ENCODE peak calls at places on chromosomes 5 and 9, in five cellular contexts. Z is IMR-90, K is H9, C is mesendoderm, B is neuronal stem cell. J is an unnamed sample.

GRCh38 chr5:170631471-170632195 is 127.8 kb downstream of the KCNIP1 start:
- DNase-seq in B (no peak), Z (no peak), C (peak), K (peak), J (peak)

GRCh38 chr5:40490464-40491083 is 189.1 kb upstream of the PTGER4 start:
- DNase-seq in K (no peak), C (no peak), Z (no peak), B (no peak), J (no peak)

GRCh38 chr5:176133877-176134276 is 104.3 kb upstream of the SIMC1 start:
- DNase-seq in Z (no peak), C (no peak), B (no peak), K (no peak), J (no peak)

GRCh38 chr5:100026601-100027000 is 508.6 kb upstream of the FAM174A start:
- DNase-seq in C (no peak), B (no peak), K (no peak), Z (no peak), J (no peak)

GRCh38 chr9:132551556-132551955 is 30.9 kb upstream of the BARHL1 start:
- DNase-seq in Z (no peak), C (no peak), B (no peak), K (no peak), J (no peak)

GRCh38 chr5:136164226-136164625 is 28.7 kb downstream of the SMIM32 start:
- DNase-seq in B (no peak), Z (no peak), K (no peak), C (no peak), J (no peak)

GRCh38 chr5:172102913-172103629 is 85.0 kb downstream of the STK10 start:
- DNase-seq in Z (peak), K (peak), C (peak), B (peak), J (peak)

GRCh38 chr9:74824654-74825053 is 63.1 kb downstream of the TRPM6 start:
- DNase-seq in B (no peak), K (no peak), C (no peak), Z (no peak), J (peak)

GRCh38 chr9:136133191-136133958 is 14.7 kb upstream of the TMEM250 start:
- DNase-seq in Z (no peak), C (peak), B (peak), K (peak), J (peak)

GRCh38 chr5:176438959-176439757 is 9.0 kb upstream of the FAF2 start:
- DNase-seq in C (peak), B (no peak), Z (peak), K (no peak), J (peak)

GRCh38 chr5:6551287-6551954 is 81.4 kb downstream of the NSUN2 start:
- DNase-seq in B (no peak), Z (no peak), C (no peak), K (no peak), J (no peak)

GRCh38 chr9:133090187-133090586 is 28.4 kb downstream of the CEL start:
- DNase-seq in Z (no peak), B (no peak), K (no peak), C (no peak), J (no peak)

GRCh38 chr9:134371731-134372130 is 45.5 kb downstream of the RXRA start:
- DNase-seq in C (no peak), Z (no peak), B (no peak), K (no peak), J (no peak)

GRCh38 chr9:101572316-101572715 is 22.5 kb downstream of the PPP3R2 start:
- DNase-seq in Z (no peak), C (peak), K (no peak), B (no peak), J (no peak)

GRCh38 chr5:91352831-91353695 is 30.1 kb downstream of the ARRDC3 start:
- DNase-seq in Z (no peak), B (peak), K (no peak), C (no peak), J (no peak)

DNA sequence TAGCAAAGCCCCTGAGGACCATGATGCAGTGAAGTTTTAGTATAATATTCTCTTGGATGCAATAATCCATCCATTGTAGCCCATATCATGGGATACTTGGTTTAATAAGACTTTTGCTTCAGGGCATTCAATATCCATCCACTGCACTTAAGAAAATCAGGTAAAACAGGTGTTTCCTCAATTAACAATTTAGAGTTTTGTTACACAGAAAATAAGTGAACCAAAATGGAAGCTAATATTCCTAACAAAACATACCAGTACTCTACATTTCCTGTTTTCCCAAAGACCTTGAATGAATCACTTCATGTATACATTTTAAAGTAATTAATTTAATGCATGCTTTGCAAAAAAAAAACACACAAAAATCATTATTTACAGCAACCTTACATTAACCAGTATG is 305.6 kb downstream of the NR2F1-AS1 start:
- DNase-seq in Z (no peak), K (no peak), B (no peak), C (no peak), J (no peak)
- H3K4me2 ChIP-seq in Z (no peak), K (no peak), B (no peak), C (no peak), J (no peak)

GRCh38 chr5:154313360-154314017 is 123.0 kb downstream of the GALNT10 start:
- DNase-seq in Z (no peak), C (no peak), B (no peak), K (no peak), J (no peak)

GRCh38 chr5:154316223-154316967 is 125.9 kb downstream of the GALNT10 start:
- DNase-seq in K (no peak), B (no peak), Z (peak), C (no peak), J (peak)

GRCh38 chr5:154312571-154312970 is 122.0 kb downstream of the GALNT10 start:
- DNase-seq in Z (peak), B (no peak), C (no peak), K (no peak), J (no peak)

GRCh38 chr5:154315756-154316155 is 125.2 kb downstream of the GALNT10 start:
- DNase-seq in K (no peak), Z (no peak), C (no peak), B (no peak), J (no peak)

GRCh38 chr5:154315196-154315595 is 124.7 kb downstream of the GALNT10 start:
- DNase-seq in Z (no peak), C (peak), B (no peak), K (no peak), J (no peak)
- H2BK5ac ChIP-seq in Z (no peak), C (no peak), B (no peak), K (no peak), J (no peak)

GRCh38 chr9:114138537-114138936 is 16.8 kb upstream of the COL27A1 start:
- DNase-seq in K (no peak), Z (no peak), B (no peak), C (no peak), J (no peak)

GRCh38 chr9:114140401-114140800 is 14.9 kb upstream of the COL27A1 start:
- DNase-seq in K (no peak), C (no peak), Z (no peak), B (no peak), J (no peak)

GRCh38 chr9:114141553-114142548 is 13.5 kb upstream of the COL27A1 start:
- DNase-seq in C (no peak), Z (peak), K (no peak), B (no peak), J (peak)

GRCh38 chr9:114139061-114139460 is 16.3 kb upstream of the COL27A1 start:
- DNase-seq in C (no peak), K (no peak), B (no peak), Z (no peak), J (no peak)

GRCh38 chr9:114140850-114141249 is 14.5 kb upstream of the COL27A1 start:
- DNase-seq in C (no peak), K (no peak), Z (no peak), B (no peak), J (no peak)
- H3K4me2 ChIP-seq in C (no peak), K (no peak), Z (no peak), B (no peak), J (no peak)

DNA sequence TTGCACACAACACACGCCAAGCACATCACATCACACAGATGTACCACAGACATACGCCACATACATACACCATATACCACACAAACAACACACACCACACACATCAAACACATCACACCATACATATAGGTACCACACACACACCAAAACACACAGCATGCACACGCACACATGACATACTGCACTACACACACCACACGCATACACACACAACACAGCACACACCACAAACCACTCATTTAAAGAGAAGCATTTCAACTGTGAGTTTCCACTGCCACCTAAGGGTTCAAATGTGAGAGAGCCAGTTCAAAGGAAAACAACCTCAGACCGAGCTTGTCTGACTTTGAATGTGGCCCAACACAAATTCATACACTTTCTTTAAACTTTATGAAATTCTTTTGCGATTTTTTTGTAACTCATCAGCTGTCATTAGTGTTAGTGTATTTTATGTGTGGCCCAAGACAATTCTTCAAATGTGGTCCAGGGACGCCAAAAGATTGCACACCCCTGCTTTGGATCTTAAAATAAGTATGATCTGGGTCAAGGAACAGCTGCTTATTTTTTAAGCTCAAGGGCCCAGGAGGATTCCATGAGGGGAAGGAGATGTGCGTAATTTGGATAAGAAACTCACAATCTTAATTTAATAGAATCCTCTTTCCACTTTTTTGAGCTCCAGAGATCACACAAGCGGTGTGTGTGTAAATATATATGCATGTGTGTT is 494.6 kb downstream of the GADD45G start:
- DNase-seq in C (peak), B (no peak), Z (peak), K (no peak), J (peak)
- H2BK5ac ChIP-seq in C (no peak), B (no peak), Z (peak), K (no peak), J (no peak)

GRCh38 chr5:107431536-107431935 is 239.2 kb downstream of the EFNA5 start:
- DNase-seq in K (no peak), Z (no peak), C (no peak), B (no peak), J (no peak)

GRCh38 chr5:107428303-107428761 is 242.4 kb downstream of the EFNA5 start:
- DNase-seq in B (no peak), C (no peak), K (no peak), Z (no peak), J (no peak)

GRCh38 chr5:107430077-107430625 is 240.6 kb downstream of the EFNA5 start:
- DNase-seq in B (no peak), K (no peak), Z (no peak), C (no peak), J (peak)

GRCh38 chr5:107436276-107436675 is 234.5 kb downstream of the EFNA5 start:
- DNase-seq in C (no peak), Z (no peak), B (no peak), K (no peak), J (no peak)

DNA sequence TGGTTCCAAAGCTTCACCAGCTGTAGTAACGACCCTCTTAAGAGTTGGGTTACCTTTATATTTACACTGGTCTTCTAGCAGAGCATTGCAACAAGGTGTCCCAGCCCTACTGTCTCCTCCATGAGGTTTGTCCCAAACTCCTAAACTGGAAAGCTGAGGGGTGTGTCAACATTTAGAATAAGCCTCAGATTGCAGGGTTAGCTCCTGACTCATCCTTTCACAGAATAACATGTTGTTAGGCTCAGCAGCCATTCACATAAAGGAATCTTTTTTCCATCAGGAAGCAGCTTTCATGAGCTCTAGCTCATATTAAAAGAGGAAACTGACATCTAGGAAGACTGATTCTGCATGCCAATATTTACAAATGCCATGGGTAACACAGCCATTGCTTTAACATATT is 238.7 kb downstream of the EFNA5 start:
- DNase-seq in K (no peak), B (no peak), Z (peak), C (peak), J (peak)
- H3K4me2 ChIP-seq in K (no peak), B (no peak), Z (no peak), C (no peak), J (no peak)

GRCh38 chr9:131240047-131240921 is 36.0 kb downstream of the FAM78A start:
- DNase-seq in K (no peak), C (no peak), B (no peak), Z (no peak), J (no peak)
- H2BK5ac ChIP-seq in K (no peak), C (no peak), B (no peak), Z (no peak), J (no peak)